ENCODE peak calls at places on chromosome 7, in six cellular contexts. S, G, M, O, L and B are unnamed samples.

GRCh38 chr7:20206104-20206896 is 10.9 kb downstream of the MACC1 start:
- DNase-seq in S (no peak), G (no peak), M (no peak), O (no peak), L (no peak), B (no peak)

GRCh38 chr7:17369686-17370426 is 71.4 kb downstream of the AHR start:
- DNase-seq in S (no peak), G (no peak), M (peak; percentile 87), O (no peak), L (no peak), B (peak; percentile 74)

GRCh38 chr7:90461216-90461615 is 8.2 kb upstream of the PTTG1IP2 start:
- DNase-seq in S (no peak), G (no peak), M (no peak), O (no peak), L (no peak), B (no peak)

GRCh38 chr7:42763137-42763551 is 148.7 kb downstream of the C7orf25 start:
- DNase-seq in S (peak; percentile 28), G (no peak), M (no peak), O (no peak), L (no peak), B (no peak)

GRCh38 chr7:30332549-30332948 is 48.2 kb downstream of the ZNRF2 start:
- DNase-seq in S (no peak), G (no peak), M (no peak), O (no peak), L (no peak), B (no peak)

GRCh38 chr7:39951943-39952194 is 1.8 kb downstream of the CDK13 start:
- DNase-seq in S (no peak), G (no peak), M (no peak), O (no peak), L (no peak), B (no peak)

GRCh38 chr7:155807805-155808550 is 4.3 kb downstream of the SHH start:
- DNase-seq in S (no peak), G (no peak), M (no peak), O (no peak), L (no peak), B (peak; percentile 84)

GRCh38 chr7:146544748-146545147 is 428.1 kb downstream of the CNTNAP2 start:
- DNase-seq in S (no peak), G (no peak), M (no peak), O (no peak), L (no peak), B (no peak)

GRCh38 chr7:135240446-135240845 is 6.8 kb downstream of the STRA8 start:
- DNase-seq in S (no peak), G (no peak), M (no peak), O (no peak), L (no peak), B (no peak)

DNA sequence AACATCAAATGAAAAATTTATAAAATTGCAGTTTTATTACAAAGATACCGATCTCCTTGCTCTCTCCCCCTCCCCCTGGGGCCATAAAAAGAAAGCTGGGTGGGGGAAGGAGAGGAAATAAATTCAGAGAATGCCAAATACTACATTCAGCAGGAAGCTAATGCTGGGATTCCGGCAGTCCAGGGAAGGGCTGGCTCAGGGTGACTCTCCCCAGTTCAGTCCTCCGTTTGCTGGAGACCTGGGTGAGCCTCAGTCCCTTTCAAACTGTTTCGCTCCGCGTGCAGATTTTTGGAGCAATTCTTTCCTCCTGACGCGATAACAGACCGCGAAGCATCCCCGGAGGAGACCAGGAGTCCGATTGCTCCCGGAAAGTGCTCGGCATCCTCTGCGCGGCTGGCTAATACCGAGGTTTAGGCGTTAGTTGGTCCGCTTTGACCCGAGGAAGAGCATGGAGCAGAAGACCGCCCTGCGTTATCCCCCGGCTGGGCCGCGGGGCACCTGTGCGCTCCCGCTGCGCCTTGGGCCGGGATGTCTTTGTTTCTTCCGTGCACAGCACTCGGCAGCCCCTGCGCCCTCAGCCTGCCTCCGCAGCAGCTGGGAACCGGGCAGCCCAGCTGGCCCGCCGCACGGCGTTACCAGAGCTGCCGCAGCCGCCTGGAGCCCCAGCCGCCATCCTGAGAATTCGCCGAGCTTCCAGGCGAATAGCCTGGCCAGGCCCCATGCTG is 3.9 kb upstream of the HOXA2 start:
- DNase-seq in S (no peak), G (peak; percentile 89), M (peak; percentile 52), O (no peak), L (peak; percentile 71), B (no peak)
- TF ChIP-seq EZH2 in S (no peak), G (peak; percentile 94), M (peak; percentile 50), O (no peak), L (no peak), B (peak; percentile 76)

DNA sequence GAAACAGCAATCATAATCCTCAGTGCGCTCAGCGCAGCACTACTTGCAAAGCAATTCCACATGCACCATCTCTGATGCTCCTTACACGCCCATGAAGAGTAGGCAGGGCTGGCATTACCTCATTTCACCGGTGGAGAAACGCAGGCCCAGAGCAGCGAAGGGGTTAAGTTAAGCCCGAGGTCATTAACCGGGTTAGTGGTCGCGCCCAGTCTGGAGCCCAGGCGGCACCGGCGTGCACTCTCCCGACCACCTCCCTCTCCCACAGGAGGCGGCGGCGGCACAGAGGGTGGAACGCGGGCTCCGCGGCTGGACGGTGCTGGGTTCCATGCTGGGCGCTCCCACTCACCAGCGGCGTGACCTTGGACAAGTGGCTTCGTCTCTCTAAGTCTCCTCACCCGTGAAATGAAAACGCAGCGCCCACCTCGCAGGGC is 503 bp downstream of the FASTK start:
- DNase-seq in S (peak; percentile 39), G (peak; percentile 61), M (no peak), O (no peak), L (no peak), B (peak; percentile 56)
- H3K4me1 ChIP-seq in S (peaks cover 55% of the 10 kb centered on the region), G (peaks cover 33% of the 10 kb centered on the region), M (peaks cover 34% of the 10 kb centered on the region), O (peaks cover 28% of the 10 kb centered on the region), L (peaks cover 34% of the 10 kb centered on the region), B (peaks cover 46% of the 10 kb centered on the region)

DNA sequence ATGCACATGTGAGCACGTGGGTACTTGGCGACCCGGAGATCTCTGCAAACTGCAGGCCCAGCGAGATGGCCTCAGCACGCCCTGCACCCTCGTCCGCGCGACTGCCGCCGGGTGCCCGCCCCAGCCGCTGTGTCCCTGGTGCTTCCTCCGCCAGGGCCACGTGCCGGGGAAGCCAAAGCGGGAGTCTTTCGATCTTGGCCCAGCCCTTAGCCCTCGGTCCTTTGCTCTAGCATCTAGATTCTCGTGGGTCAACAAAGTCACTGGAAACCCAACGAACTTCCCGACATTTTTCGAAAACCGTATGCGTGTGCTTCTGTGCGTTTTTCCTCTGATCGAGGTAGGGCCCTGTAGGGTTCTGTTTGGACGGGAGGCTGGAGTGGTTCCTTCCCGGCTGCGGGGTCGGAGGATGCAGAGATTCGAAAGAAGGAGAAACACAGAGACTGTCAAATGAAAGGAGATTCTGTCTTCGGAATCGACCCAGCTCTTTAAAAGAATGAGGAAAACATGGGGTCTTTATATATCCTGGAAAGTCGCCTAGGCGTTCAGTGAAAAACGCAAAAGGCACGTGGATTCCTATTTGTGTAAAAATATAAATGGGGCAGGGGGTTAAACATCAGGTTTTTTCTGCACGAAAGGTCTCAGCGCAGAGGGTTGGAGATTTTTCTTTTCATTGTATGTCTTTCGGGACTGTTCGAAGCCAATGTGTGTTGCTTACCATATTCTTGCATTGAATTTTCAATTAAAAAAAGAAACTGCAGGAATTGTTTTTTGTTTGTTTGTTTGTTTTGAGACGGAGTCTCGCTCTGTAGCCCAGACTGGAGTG is 169.5 kb downstream of the UBE2H start:
- DNase-seq in S (no peak), G (peak; percentile 44), M (no peak), O (no peak), L (peak; percentile 11), B (no peak)
- TF ChIP-seq EZH2 in S (no peak), G (peak; percentile 98), M (peak; percentile 88), O (no peak), L (peak; percentile 73), B (peak; percentile 96)

GRCh38 chr7:36301914-36302771 is 87.5 kb upstream of the ANLN start:
- DNase-seq in S (no peak), G (no peak), M (peak; percentile 39), O (no peak), L (peak; percentile 4), B (no peak)
- H3K4me1 ChIP-seq in S (no peaks in the 10 kb centered on the region), G (peaks cover 55% of the 10 kb centered on the region), M (peaks cover 27% of the 10 kb centered on the region), O (peaks cover 28% of the 10 kb centered on the region), L (peaks cover 28% of the 10 kb centered on the region), B (peaks cover 21% of the 10 kb centered on the region)

GRCh38 chr7:130913721-130914588 is 179.9 kb upstream of the KLF14 start:
- DNase-seq in S (no peak), G (no peak), M (no peak), O (no peak), L (peak; percentile 33), B (no peak)
- TF ChIP-seq EZH2 in S (no peak), G (no peak), M (no peak), O (no peak), L (no peak), B (no peak)

DNA sequence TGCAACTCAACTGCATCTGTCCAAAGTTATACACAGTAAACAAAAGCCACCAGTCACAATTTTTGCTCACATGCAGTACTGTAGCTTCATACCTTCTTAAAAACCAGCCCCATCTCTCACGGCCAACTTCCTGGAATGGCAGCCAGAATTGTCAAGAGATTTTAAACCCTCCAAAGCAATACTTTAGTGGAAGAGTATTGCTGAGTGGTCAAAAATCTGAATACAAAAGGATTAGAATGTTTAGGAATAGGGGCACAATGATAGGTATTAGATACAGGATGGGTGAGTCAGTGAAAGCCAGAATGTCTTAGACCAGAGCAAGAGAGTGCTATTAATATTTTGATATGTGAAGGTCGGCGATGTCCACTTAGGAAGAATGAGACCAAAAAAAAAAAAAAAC is 193.9 kb downstream of the AGMO start:
- DNase-seq in S (no peak), G (no peak), M (no peak), O (no peak), L (no peak), B (no peak)
- H3K4me1 ChIP-seq in S (no peaks in the 10 kb centered on the region), G (no peaks in the 10 kb centered on the region), M (no peaks in the 10 kb centered on the region), O (no peaks in the 10 kb centered on the region), L (no peaks in the 10 kb centered on the region), B (no peaks in the 10 kb centered on the region)

DNA sequence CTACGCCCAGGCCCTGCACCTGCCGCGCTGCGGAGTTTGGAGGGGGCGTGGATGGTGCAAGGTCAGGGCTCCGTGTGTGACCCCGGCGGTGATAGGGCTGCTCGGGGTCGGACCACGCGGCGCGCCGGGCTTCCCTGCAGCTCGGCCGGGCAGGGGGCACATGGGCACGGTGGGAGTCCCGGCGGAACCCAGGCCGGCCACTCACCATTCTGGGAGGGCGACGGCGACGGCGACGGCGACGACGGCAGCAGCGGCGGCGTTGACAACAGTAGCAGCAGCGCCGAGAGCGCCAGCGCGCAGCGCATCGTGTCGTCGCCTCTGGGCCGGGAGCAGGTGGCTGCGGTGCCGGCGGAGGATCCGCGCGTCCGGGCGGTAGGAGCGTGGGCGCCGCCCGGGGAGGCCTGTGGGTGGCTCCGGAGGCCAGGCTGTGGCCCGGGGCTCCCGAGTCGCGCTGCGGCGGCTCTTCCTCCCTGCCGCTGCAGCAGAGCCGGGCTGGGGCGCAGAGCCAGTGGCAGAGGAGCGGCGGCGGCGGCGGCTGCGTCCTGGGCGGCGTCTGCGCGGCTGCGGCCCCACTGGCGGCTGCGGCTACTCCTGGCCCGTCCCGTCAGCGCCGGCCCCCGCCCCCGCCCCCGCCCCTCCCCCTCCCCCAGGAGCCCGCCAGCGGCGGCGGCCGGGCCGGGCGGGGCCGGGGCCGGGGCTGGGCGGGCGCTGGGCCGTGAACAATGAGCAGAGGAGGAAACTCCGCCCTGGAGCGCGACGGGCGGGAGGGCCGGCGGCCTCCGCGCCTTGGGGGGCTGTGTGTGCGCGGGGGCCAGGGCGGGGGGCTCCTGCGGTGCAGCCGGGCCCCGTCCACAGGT is at the start of gene PODXL:
- DNase-seq in S (peak; percentile 68), G (peak; percentile 91), M (peak; percentile 21), O (no peak), L (peak; percentile 75), B (peak; percentile 83)
- TF ChIP-seq EZH2 in S (peak; percentile 78), G (peak; percentile 36), M (peak; percentile 75), O (no peak), L (no peak), B (peak; percentile 32)

DNA sequence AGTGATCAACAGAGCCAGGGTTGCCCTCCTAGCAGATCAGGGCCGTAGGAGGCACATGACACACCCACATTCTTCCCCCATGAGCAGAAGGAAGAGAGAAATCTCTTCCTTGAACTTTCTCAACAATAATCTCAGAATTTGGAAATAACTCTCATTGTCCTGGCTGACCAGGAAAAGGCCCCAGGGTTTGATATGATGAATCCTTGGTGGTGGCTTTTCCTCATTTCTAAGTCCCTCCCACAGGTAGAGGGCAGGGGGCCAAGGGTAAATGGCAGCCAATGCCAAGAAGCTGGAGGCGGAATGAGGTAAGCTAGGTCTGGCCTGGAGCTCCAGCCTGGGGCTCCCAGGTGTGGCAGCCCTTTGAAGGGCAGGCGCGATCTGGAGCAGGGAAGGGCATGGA is 67.8 kb downstream of the GRB10 start:
- DNase-seq in S (no peak), G (no peak), M (no peak), O (no peak), L (no peak), B (no peak)
- H3K4me1 ChIP-seq in S (no peaks in the 10 kb centered on the region), G (peaks cover 15% of the 10 kb centered on the region), M (peaks cover 29% of the 10 kb centered on the region), O (no peaks in the 10 kb centered on the region), L (peaks cover 8% of the 10 kb centered on the region), B (peaks cover 24% of the 10 kb centered on the region)